ENCODE peak calls at places on chromosomes 1 and 21, in ten cellular contexts. One of them, this sample, is unnamed.

GRCh38 chr1:197738927-197739326 is 36.4 kb downstream of the DENND1B start:
- DNase-seq in uterus: no peak
- DNase-seq in cardiac fibroblast: no peak
- DNase-seq in breast epithelium: no peak
- DNase-seq in mammary epithelial cell: no peak
- DNase-seq in AG04450: no peak
- DNase-seq in foreskin fibroblast: no peak
- DNase-seq in fibroblast of mammary gland: no peak
- DNase-seq in upper lobe of right lung: no peak
- DNase-seq in brain microvascular endothelial cell: no peak
- DNase-seq in this sample: no peak

GRCh38 chr1:10386761-10387482 is 11.9 kb upstream of the PGD start:
- DNase-seq in uterus: no peak
- DNase-seq in cardiac fibroblast: no peak
- DNase-seq in breast epithelium: no peak
- DNase-seq in mammary epithelial cell: no peak
- DNase-seq in AG04450: no peak
- DNase-seq in foreskin fibroblast: no peak
- DNase-seq in fibroblast of mammary gland: no peak
- DNase-seq in upper lobe of right lung: no peak
- DNase-seq in brain microvascular endothelial cell: no peak
- DNase-seq in this sample: no peak

GRCh38 chr1:167562697-167563096 is 9.1 kb upstream of the CREG1 start:
- DNase-seq in uterus: no peak
- DNase-seq in cardiac fibroblast: peak
- DNase-seq in breast epithelium: no peak
- DNase-seq in mammary epithelial cell: peak
- DNase-seq in AG04450: no peak
- DNase-seq in foreskin fibroblast: peak
- DNase-seq in fibroblast of mammary gland: peak
- DNase-seq in upper lobe of right lung: no peak
- DNase-seq in brain microvascular endothelial cell: no peak
- DNase-seq in this sample: peak

GRCh38 chr1:218344814-218345672 is at the start of gene TGFB2:
- DNase-seq in uterus: peak
- DNase-seq in cardiac fibroblast: peak
- DNase-seq in breast epithelium: peak
- DNase-seq in mammary epithelial cell: peak
- DNase-seq in AG04450: no peak
- DNase-seq in foreskin fibroblast: peak
- DNase-seq in fibroblast of mammary gland: peak
- DNase-seq in upper lobe of right lung: no peak
- DNase-seq in brain microvascular endothelial cell: peak
- DNase-seq in this sample: peak

GRCh38 chr1:44219301-44219626 is 6.0 kb downstream of the DMAP1 start:
- DNase-seq in uterus: no peak
- DNase-seq in cardiac fibroblast: no peak
- DNase-seq in breast epithelium: no peak
- DNase-seq in mammary epithelial cell: no peak
- DNase-seq in AG04450: no peak
- DNase-seq in foreskin fibroblast: no peak
- DNase-seq in fibroblast of mammary gland: no peak
- DNase-seq in upper lobe of right lung: no peak
- DNase-seq in brain microvascular endothelial cell: no peak
- DNase-seq in this sample: no peak

GRCh38 chr21:45590726-45591618 is 48.7 kb upstream of the SLC19A1 start:
- DNase-seq in uterus: no peak
- DNase-seq in cardiac fibroblast: no peak
- DNase-seq in breast epithelium: no peak
- DNase-seq in mammary epithelial cell: peak
- DNase-seq in AG04450: no peak
- DNase-seq in foreskin fibroblast: no peak
- DNase-seq in fibroblast of mammary gland: no peak
- DNase-seq in upper lobe of right lung: peak
- DNase-seq in brain microvascular endothelial cell: no peak
- DNase-seq in this sample: no peak

GRCh38 chr1:60126733-60127132 is 53.2 kb upstream of the C1orf87 start:
- DNase-seq in uterus: no peak
- DNase-seq in cardiac fibroblast: peak
- DNase-seq in breast epithelium: no peak
- DNase-seq in mammary epithelial cell: no peak
- DNase-seq in AG04450: no peak
- DNase-seq in foreskin fibroblast: no peak
- DNase-seq in fibroblast of mammary gland: peak
- DNase-seq in upper lobe of right lung: no peak
- DNase-seq in brain microvascular endothelial cell: no peak
- DNase-seq in this sample: peak

GRCh38 chr1:118507391-118507790 is 322.4 kb upstream of the SPAG17 start:
- DNase-seq in uterus: no peak
- DNase-seq in cardiac fibroblast: no peak
- DNase-seq in breast epithelium: no peak
- DNase-seq in mammary epithelial cell: no peak
- DNase-seq in AG04450: no peak
- DNase-seq in foreskin fibroblast: no peak
- DNase-seq in fibroblast of mammary gland: no peak
- DNase-seq in upper lobe of right lung: no peak
- DNase-seq in brain microvascular endothelial cell: no peak
- DNase-seq in this sample: no peak

GRCh38 chr1:3491291-3492246 is 37.1 kb downstream of the ARHGEF16 start:
- DNase-seq in uterus: peak
- DNase-seq in cardiac fibroblast: peak
- DNase-seq in breast epithelium: peak
- DNase-seq in mammary epithelial cell: peak
- DNase-seq in AG04450: no peak
- DNase-seq in foreskin fibroblast: peak
- DNase-seq in fibroblast of mammary gland: peak
- DNase-seq in upper lobe of right lung: peak
- DNase-seq in brain microvascular endothelial cell: peak
- DNase-seq in this sample: peak

GRCh38 chr1:95085376-95085775 is 12.6 kb upstream of the ALG14 start:
- DNase-seq in uterus: no peak
- DNase-seq in cardiac fibroblast: no peak
- DNase-seq in breast epithelium: no peak
- DNase-seq in mammary epithelial cell: no peak
- DNase-seq in AG04450: no peak
- DNase-seq in foreskin fibroblast: no peak
- DNase-seq in fibroblast of mammary gland: no peak
- DNase-seq in upper lobe of right lung: no peak
- DNase-seq in brain microvascular endothelial cell: no peak
- DNase-seq in this sample: no peak

GRCh38 chr21:16086936-16087335 is 357.2 kb downstream of the USP25 start:
- DNase-seq in uterus: no peak
- DNase-seq in cardiac fibroblast: no peak
- DNase-seq in breast epithelium: no peak
- DNase-seq in mammary epithelial cell: no peak
- DNase-seq in AG04450: no peak
- DNase-seq in foreskin fibroblast: no peak
- DNase-seq in fibroblast of mammary gland: no peak
- DNase-seq in upper lobe of right lung: no peak
- DNase-seq in brain microvascular endothelial cell: no peak
- DNase-seq in this sample: no peak

GRCh38 chr1:3552176-3552575 is 59.1 kb downstream of the MEGF6 start:
- DNase-seq in uterus: no peak
- DNase-seq in cardiac fibroblast: no peak
- DNase-seq in breast epithelium: no peak
- DNase-seq in mammary epithelial cell: no peak
- DNase-seq in AG04450: no peak
- DNase-seq in foreskin fibroblast: no peak
- DNase-seq in fibroblast of mammary gland: no peak
- DNase-seq in upper lobe of right lung: no peak
- DNase-seq in brain microvascular endothelial cell: no peak
- DNase-seq in this sample: no peak

GRCh38 chr1:61255324-61255703 is 173.0 kb downstream of the NFIA start:
- DNase-seq in uterus: no peak
- DNase-seq in cardiac fibroblast: peak
- DNase-seq in breast epithelium: no peak
- DNase-seq in mammary epithelial cell: no peak
- DNase-seq in AG04450: no peak
- DNase-seq in foreskin fibroblast: no peak
- DNase-seq in fibroblast of mammary gland: peak
- DNase-seq in upper lobe of right lung: no peak
- DNase-seq in brain microvascular endothelial cell: no peak
- DNase-seq in this sample: no peak
- H3K4me3 ChIP-seq in uterus: peak
- H3K4me3 ChIP-seq in cardiac fibroblast: no peak
- H3K4me3 ChIP-seq in breast epithelium: peak
- H3K4me3 ChIP-seq in mammary epithelial cell: no peak
- H3K4me3 ChIP-seq in AG04450: no peak
- H3K4me3 ChIP-seq in foreskin fibroblast: peak
- H3K4me3 ChIP-seq in fibroblast of mammary gland: no peak
- H3K4me3 ChIP-seq in upper lobe of right lung: peak
- H3K4me3 ChIP-seq in brain microvascular endothelial cell: peak
- H3K4me3 ChIP-seq in this sample: no peak

GRCh38 chr1:25039229-25039628 is 109.2 kb upstream of the RUNX3 start:
- DNase-seq in uterus: no peak
- DNase-seq in cardiac fibroblast: no peak
- DNase-seq in breast epithelium: no peak
- DNase-seq in mammary epithelial cell: no peak
- DNase-seq in AG04450: no peak
- DNase-seq in foreskin fibroblast: no peak
- DNase-seq in fibroblast of mammary gland: peak
- DNase-seq in upper lobe of right lung: no peak
- DNase-seq in brain microvascular endothelial cell: no peak
- DNase-seq in this sample: no peak
- TF ChIP-seq CTCF in uterus: no peak
- TF ChIP-seq CTCF in cardiac fibroblast: no peak
- TF ChIP-seq CTCF in breast epithelium: no peak
- TF ChIP-seq CTCF in mammary epithelial cell: no peak
- TF ChIP-seq CTCF in AG04450: peak
- TF ChIP-seq CTCF in foreskin fibroblast: no peak
- TF ChIP-seq CTCF in fibroblast of mammary gland: no peak
- TF ChIP-seq CTCF in upper lobe of right lung: no peak
- TF ChIP-seq CTCF in brain microvascular endothelial cell: peak
- TF ChIP-seq CTCF in this sample: no peak

GRCh38 chr1:48930011-48930410 is 153.3 kb upstream of the BEND5 start:
- DNase-seq in uterus: no peak
- DNase-seq in cardiac fibroblast: no peak
- DNase-seq in breast epithelium: no peak
- DNase-seq in mammary epithelial cell: no peak
- DNase-seq in AG04450: no peak
- DNase-seq in foreskin fibroblast: no peak
- DNase-seq in fibroblast of mammary gland: no peak
- DNase-seq in upper lobe of right lung: no peak
- DNase-seq in brain microvascular endothelial cell: no peak
- DNase-seq in this sample: no peak

GRCh38 chr1:48936436-48936835 is 159.7 kb upstream of the BEND5 start:
- DNase-seq in uterus: no peak
- DNase-seq in cardiac fibroblast: no peak
- DNase-seq in breast epithelium: no peak
- DNase-seq in mammary epithelial cell: no peak
- DNase-seq in AG04450: no peak
- DNase-seq in foreskin fibroblast: no peak
- DNase-seq in fibroblast of mammary gland: peak
- DNase-seq in upper lobe of right lung: no peak
- DNase-seq in brain microvascular endothelial cell: no peak
- DNase-seq in this sample: no peak

DNA sequence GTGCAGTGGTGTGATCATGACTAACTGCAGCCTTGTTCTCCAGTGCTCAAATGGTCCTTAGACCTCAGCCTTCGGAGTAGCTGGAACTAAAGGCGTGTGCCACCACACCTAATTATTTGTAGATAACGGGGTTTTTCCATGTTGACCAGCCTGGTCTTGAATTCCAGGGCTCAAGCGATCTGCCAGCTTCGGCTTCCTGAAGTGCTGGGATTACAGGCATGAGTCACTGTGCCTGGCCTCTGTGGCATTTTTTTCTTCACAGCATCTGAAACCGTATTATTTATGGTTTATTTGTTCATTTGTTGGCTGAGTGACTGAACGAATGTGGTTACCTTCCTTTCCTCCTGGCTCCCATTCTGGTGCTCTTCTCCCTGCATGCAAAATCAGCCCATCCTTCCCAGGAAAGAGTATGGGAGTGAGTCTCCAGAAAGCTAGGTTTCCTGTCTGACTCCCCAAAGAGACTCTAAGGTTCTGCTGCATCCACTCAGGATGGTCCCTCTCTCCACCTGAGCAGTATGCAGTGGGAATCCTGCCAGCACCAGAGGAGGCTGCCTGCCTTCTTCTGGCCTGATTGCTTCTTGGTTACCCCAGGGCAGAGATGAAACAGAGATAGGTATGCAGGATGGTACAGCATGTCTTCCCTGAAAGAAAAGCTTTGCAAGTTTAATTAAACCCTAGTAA is 155.0 kb upstream of the BEND5 start:
- DNase-seq in uterus: peak
- DNase-seq in cardiac fibroblast: no peak
- DNase-seq in breast epithelium: peak
- DNase-seq in mammary epithelial cell: peak
- DNase-seq in AG04450: no peak
- DNase-seq in foreskin fibroblast: no peak
- DNase-seq in fibroblast of mammary gland: peak
- DNase-seq in upper lobe of right lung: no peak
- DNase-seq in brain microvascular endothelial cell: no peak
- DNase-seq in this sample: peak
- H3K4me3 ChIP-seq in uterus: no peak
- H3K4me3 ChIP-seq in cardiac fibroblast: no peak
- H3K4me3 ChIP-seq in breast epithelium: no peak
- H3K4me3 ChIP-seq in mammary epithelial cell: no peak
- H3K4me3 ChIP-seq in AG04450: no peak
- H3K4me3 ChIP-seq in foreskin fibroblast: no peak
- H3K4me3 ChIP-seq in fibroblast of mammary gland: no peak
- H3K4me3 ChIP-seq in upper lobe of right lung: no peak
- H3K4me3 ChIP-seq in brain microvascular endothelial cell: no peak
- H3K4me3 ChIP-seq in this sample: no peak

GRCh38 chr1:156823210-156823790 is 6.7 kb upstream of the SH2D2A start:
- DNase-seq in uterus: no peak
- DNase-seq in cardiac fibroblast: peak
- DNase-seq in breast epithelium: no peak
- DNase-seq in mammary epithelial cell: no peak
- DNase-seq in AG04450: no peak
- DNase-seq in foreskin fibroblast: no peak
- DNase-seq in fibroblast of mammary gland: no peak
- DNase-seq in upper lobe of right lung: peak
- DNase-seq in brain microvascular endothelial cell: no peak
- DNase-seq in this sample: peak

GRCh38 chr1:156832434-156832833 is 15.8 kb upstream of the SH2D2A start:
- DNase-seq in uterus: no peak
- DNase-seq in cardiac fibroblast: no peak
- DNase-seq in breast epithelium: no peak
- DNase-seq in mammary epithelial cell: no peak
- DNase-seq in AG04450: no peak
- DNase-seq in foreskin fibroblast: no peak
- DNase-seq in fibroblast of mammary gland: no peak
- DNase-seq in upper lobe of right lung: no peak
- DNase-seq in brain microvascular endothelial cell: no peak
- DNase-seq in this sample: no peak

GRCh38 chr1:156833598-156833997 is 16.9 kb upstream of the SH2D2A start:
- DNase-seq in uterus: no peak
- DNase-seq in cardiac fibroblast: no peak
- DNase-seq in breast epithelium: no peak
- DNase-seq in mammary epithelial cell: no peak
- DNase-seq in AG04450: no peak
- DNase-seq in foreskin fibroblast: no peak
- DNase-seq in fibroblast of mammary gland: no peak
- DNase-seq in upper lobe of right lung: no peak
- DNase-seq in brain microvascular endothelial cell: no peak
- DNase-seq in this sample: no peak

GRCh38 chr1:156826596-156826995 is 9.9 kb upstream of the SH2D2A start:
- DNase-seq in uterus: no peak
- DNase-seq in cardiac fibroblast: no peak
- DNase-seq in breast epithelium: no peak
- DNase-seq in mammary epithelial cell: no peak
- DNase-seq in AG04450: no peak
- DNase-seq in foreskin fibroblast: no peak
- DNase-seq in fibroblast of mammary gland: peak
- DNase-seq in upper lobe of right lung: no peak
- DNase-seq in brain microvascular endothelial cell: no peak
- DNase-seq in this sample: no peak

GRCh38 chr1:156828414-156829085 is 11.9 kb upstream of the SH2D2A start:
- DNase-seq in uterus: no peak
- DNase-seq in cardiac fibroblast: no peak
- DNase-seq in breast epithelium: no peak
- DNase-seq in mammary epithelial cell: no peak
- DNase-seq in AG04450: no peak
- DNase-seq in foreskin fibroblast: no peak
- DNase-seq in fibroblast of mammary gland: no peak
- DNase-seq in upper lobe of right lung: no peak
- DNase-seq in brain microvascular endothelial cell: no peak
- DNase-seq in this sample: no peak
- TF ChIP-seq CTCF in uterus: no peak
- TF ChIP-seq CTCF in cardiac fibroblast: no peak
- TF ChIP-seq CTCF in breast epithelium: no peak
- TF ChIP-seq CTCF in mammary epithelial cell: no peak
- TF ChIP-seq CTCF in AG04450: no peak
- TF ChIP-seq CTCF in foreskin fibroblast: no peak
- TF ChIP-seq CTCF in fibroblast of mammary gland: no peak
- TF ChIP-seq CTCF in upper lobe of right lung: no peak
- TF ChIP-seq CTCF in brain microvascular endothelial cell: no peak
- TF ChIP-seq CTCF in this sample: no peak